ENCODE peak calls at places on chromosomes 3 and 15, in four cellular contexts. L is PC-3, S is mammary epithelial cell, D is osteoblast. U is an unnamed sample. For H3K79me2, the result is how much of the 10 kb centered on the place peaks cover.

GRCh38 chr15:98715890-98716443 is 67.6 kb downstream of the IGF1R start:
- DNase-seq in L (no peak), S (no peak), D (no peak), U (no peak)

GRCh38 chr3:120587326-120587840 is 8.8 kb upstream of the NDUFB4 start:
- DNase-seq in L (no peak), S (no peak), D (no peak), U (no peak)

GRCh38 chr15:80597081-80597480 is 98.0 kb upstream of the ABHD17C start:
- DNase-seq in L (no peak), S (no peak), D (no peak), U (no peak)

GRCh38 chr3:146374146-146374545 is 95.2 kb downstream of the PLSCR2 start:
- DNase-seq in L (peak), S (no peak), D (no peak), U (no peak)

GRCh38 chr3:59575113-59576001 is 525.5 kb upstream of the CFAP20DC start:
- DNase-seq in L (peak), S (peak), D (peak), U (peak)

GRCh38 chr3:67610458-67610857 is 44.0 kb downstream of the SUCLG2 start:
- DNase-seq in L (peak), S (peak), D (peak), U (peak)

GRCh38 chr15:70382762-70383458 is 285.2 kb upstream of the TLE3 start:
- DNase-seq in L (no peak), S (no peak), D (no peak), U (no peak)

GRCh38 chr3:10518506-10519150 is 13.2 kb upstream of the ATP2B2 start:
- DNase-seq in L (peak), S (no peak), D (peak), U (peak)

GRCh38 chr3:140285380-140285779 is 350.4 kb downstream of the CLSTN2 start:
- DNase-seq in L (no peak), S (no peak), D (no peak), U (no peak)

GRCh38 chr3:47583320-47584075 is 4.8 kb upstream of the CSPG5 start:
- DNase-seq in L (no peak), S (peak), D (no peak), U (no peak)

GRCh38 chr3:111539351-111540331 is 2.4 kb upstream of the CD96 start:
- DNase-seq in L (peak), S (peak), D (peak), U (no peak)

GRCh38 chr3:78863294-78864203 is 904.2 kb downstream of the ROBO1 start:
- DNase-seq in L (no peak), S (no peak), D (no peak), U (no peak)

GRCh38 chr3:108060331-108060730 is 30.5 kb downstream of the CD47 start:
- DNase-seq in L (no peak), S (no peak), D (no peak), U (peak)

GRCh38 chr3:21954709-21955108 is 203.7 kb upstream of the ZNF385D start:
- DNase-seq in L (peak), S (no peak), D (no peak), U (peak)

GRCh38 chr15:89654847-89655805 is at the start of gene KIF7:
- DNase-seq in L (peak), S (peak), D (peak), U (peak)

GRCh38 chr3:113968986-113969385 is 21.2 kb downstream of the ZDHHC23 start:
- DNase-seq in L (no peak), S (peak), D (no peak), U (peak)

GRCh38 chr3:45001738-45002137 is 24.4 kb upstream of the CLEC3B start:
- DNase-seq in L (no peak), S (no peak), D (no peak), U (no peak)

GRCh38 chr3:41202834-41203345 is 3.6 kb downstream of the CTNNB1 start:
- DNase-seq in L (peak), S (peak), D (peak), U (peak)

DNA sequence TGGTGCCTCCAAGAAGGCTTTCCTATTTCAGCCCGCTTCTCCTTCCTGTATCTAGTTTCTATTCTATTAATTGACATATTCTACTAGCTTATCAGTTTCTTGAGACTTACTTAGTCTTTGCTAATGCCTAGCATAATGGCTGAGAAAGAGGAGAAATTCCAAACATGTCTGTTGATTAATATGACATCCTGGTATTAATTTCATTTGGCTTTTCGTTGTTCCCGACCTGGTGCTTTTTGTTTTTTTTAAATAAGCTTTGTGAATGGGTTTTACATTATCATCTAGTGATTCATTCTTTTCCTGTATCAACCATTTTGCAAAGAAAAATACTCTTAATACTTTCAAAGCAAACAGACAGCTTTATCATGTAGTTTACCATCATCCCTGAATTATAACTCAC is 13.1 kb downstream of the WDR53 start:
- DNase-seq in L (no peak), S (no peak), D (no peak), U (no peak)
- H3K27ac ChIP-seq in L (no peak), S (no peak), D (no peak), U (no peak)

GRCh38 chr3:160265088-160265487 is 39.9 kb downstream of the C3orf80 start:
- DNase-seq in L (peak), S (no peak), D (no peak), U (no peak)

GRCh38 chr3:160257606-160258005 is 32.4 kb downstream of the C3orf80 start:
- DNase-seq in L (no peak), S (no peak), D (no peak), U (no peak)

GRCh38 chr3:160260587-160261270 is 35.5 kb downstream of the C3orf80 start:
- DNase-seq in L (no peak), S (no peak), D (peak), U (no peak)

DNA sequence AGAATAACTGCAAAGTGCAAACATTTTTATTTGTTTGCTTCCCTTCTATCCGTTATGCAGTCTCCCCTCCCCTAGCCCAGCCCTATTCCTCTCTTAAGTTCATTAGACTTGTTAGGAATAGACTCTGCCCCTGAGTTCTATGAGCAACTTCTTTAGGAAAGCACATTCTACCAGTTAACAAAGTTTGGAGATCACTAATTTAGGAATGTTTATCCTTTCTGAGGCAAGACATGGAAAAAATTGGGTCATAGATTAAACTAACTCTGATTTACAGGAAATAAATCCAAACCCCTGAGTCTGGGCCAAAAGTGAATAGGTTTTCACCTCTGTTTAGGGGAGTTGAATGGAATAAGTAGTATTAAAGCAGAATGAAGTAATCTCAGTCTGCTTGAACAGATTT is 34.4 kb downstream of the C3orf80 start:
- DNase-seq in L (no peak), S (no peak), D (no peak), U (peak)
- H3K4me2 ChIP-seq in L (no peak), S (no peak), D (no peak), U (no peak)

DNA sequence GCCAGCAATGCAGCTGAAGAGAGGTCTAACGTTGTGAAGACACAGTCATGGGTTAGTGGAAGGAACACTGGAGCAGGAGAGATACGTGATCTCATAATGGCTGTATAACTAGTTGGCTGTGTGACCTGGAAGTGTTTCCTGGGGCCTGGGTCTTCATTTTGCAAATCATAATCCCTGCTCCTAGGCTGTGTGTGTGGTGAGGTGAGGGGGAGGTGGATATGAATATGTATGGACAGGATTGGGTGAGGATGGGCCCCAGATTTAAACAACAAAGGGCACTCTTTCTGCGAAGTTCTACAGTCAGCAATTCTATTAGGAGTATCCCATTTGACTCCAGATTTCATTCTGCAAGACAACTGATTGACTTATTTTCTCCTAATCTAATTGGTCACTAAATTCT is 41.3 kb downstream of the ANKRD28 start:
- DNase-seq in L (no peak), S (no peak), D (peak), U (no peak)
- H3K79me2 ChIP-seq in L (under half), S (under half), D (half or more), U (under half)

GRCh38 chr15:86609275-86609674 is 529.6 kb downstream of the AGBL1 start:
- DNase-seq in L (no peak), S (no peak), D (no peak), U (no peak)
- H3K27ac ChIP-seq in L (no peak), S (no peak), D (no peak), U (no peak)

GRCh38 chr15:28094732-28095521 is 4.2 kb downstream of the OCA2 start:
- DNase-seq in L (peak), S (no peak), D (peak), U (no peak)

GRCh38 chr15:28097656-28098359 is 1.3 kb downstream of the OCA2 start:
- DNase-seq in L (no peak), S (no peak), D (no peak), U (no peak)

GRCh38 chr15:28096720-28097431 is 2.2 kb downstream of the OCA2 start:
- DNase-seq in L (no peak), S (no peak), D (peak), U (no peak)

GRCh38 chr15:28098360-28098765 is 752 bp downstream of the OCA2 start:
- DNase-seq in L (no peak), S (no peak), D (no peak), U (no peak)

DNA sequence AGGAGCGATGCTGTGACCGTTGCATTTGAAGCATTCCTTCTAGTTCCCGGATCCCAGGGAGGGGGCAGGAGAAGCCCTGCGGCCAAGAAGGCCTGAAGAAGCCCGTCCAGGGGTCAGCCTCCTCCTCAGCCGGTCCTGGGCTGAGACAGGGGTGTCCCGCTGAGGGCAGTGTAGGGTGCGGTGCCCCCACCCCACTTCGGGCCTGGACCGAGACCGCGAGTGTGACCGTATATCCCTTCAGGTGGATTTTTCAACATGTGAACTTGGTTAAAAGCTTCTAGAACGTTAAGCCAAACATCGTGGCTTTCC is 2.8 kb downstream of the OCA2 start:
- DNase-seq in L (no peak), S (no peak), D (no peak), U (no peak)
- H3K4me2 ChIP-seq in L (peak), S (peak), D (peak), U (peak)

GRCh38 chr3:23751485-23751811 is 54.3 kb upstream of the UBE2E1 start:
- DNase-seq in L (no peak), S (no peak), D (no peak), U (peak)

GRCh38 chr3:23752126-23752525 is 53.6 kb upstream of the UBE2E1 start:
- DNase-seq in L (peak), S (no peak), D (no peak), U (peak)

GRCh38 chr3:23750573-23751484 is 54.9 kb upstream of the UBE2E1 start:
- DNase-seq in L (peak), S (no peak), D (no peak), U (no peak)

GRCh38 chr3:23756206-23756840 is 49.4 kb upstream of the UBE2E1 start:
- DNase-seq in L (no peak), S (no peak), D (no peak), U (no peak)

DNA sequence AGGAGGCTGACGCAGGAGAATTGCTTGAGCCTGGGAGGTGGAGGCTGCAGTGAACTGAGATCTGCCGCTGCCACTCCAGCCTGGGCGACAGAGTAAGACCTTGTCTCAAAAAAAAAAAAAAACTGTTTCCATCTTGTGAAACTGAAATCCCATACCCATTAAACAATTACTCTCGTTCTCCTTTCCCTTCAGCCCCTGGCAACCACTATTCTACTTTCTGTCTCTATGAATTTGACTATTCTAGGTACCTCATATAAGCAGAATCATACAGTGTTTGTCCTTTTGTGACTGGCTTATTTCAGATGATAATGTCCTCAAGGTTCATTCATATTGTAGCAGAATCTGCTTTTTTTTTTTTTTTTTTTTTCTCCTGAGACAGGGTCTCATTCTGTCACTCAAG is 51.5 kb upstream of the UBE2E1 start:
- DNase-seq in L (no peak), S (no peak), D (no peak), U (no peak)
- H3K79me2 ChIP-seq in L (under half), S (under half), D (under half), U (under half)

GRCh38 chr15:74866090-74866489 is 7.1 kb downstream of the SCAMP2 start:
- DNase-seq in L (peak), S (peak), D (peak), U (peak)
- H3K27ac ChIP-seq in L (peak), S (peak), D (peak), U (no peak)

DNA sequence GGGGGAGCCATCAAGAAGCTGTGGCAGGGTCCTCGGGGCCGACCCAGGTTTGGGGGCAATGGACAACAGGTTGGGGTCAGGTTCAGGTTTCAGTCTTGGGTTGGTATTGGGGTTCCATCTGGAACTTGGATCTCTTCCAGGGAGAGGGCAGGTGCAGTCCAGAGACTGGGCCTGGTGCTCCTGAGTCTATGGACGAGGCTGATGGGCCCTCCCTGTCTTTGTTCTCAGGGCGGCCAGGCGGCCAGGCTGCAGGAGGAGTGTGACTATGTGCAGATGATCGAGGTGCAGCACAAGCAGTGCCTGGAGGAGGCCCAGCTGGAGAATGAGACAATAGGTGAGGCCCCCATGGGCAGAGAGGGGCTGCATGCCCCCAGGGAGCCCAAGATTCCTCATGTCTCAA is 11.1 kb downstream of the VIPR1 start:
- DNase-seq in L (no peak), S (no peak), D (peak), U (no peak)
- H3K4me2 ChIP-seq in L (no peak), S (no peak), D (no peak), U (no peak)